ENCODE peak calls at places on chromosomes 2 and 18, in four cellular contexts. A is HepG2, U is K562, T is GM12878. Q is an unnamed sample.

GRCh38 chr18:62556397-62556796 is 33.6 kb downstream of the ZCCHC2 start:
- DNase-seq in A (no peak), U (no peak), T (no peak), Q (no peak)

GRCh38 chr2:195899226-195899625 is 169.4 kb downstream of the DNAH7 start:
- DNase-seq in A (no peak), U (no peak), T (no peak), Q (no peak)

GRCh38 chr2:158321264-158321663 is 135.3 kb downstream of the CCDC148 start:
- DNase-seq in U (peak; percentile 88), A (no peak), T (no peak), Q (no peak)

GRCh38 chr18:51890762-51891161 is 449.2 kb upstream of the DCC start:
- DNase-seq in A (no peak), T (no peak), U (no peak), Q (no peak)

GRCh38 chr2:72515696-72516095 is 310.1 kb downstream of the EXOC6B start:
- DNase-seq in T (no peak), U (no peak), A (no peak), Q (no peak)

GRCh38 chr2:216713691-216714411 is 18.5 kb upstream of the IGFBP5 start:
- DNase-seq in T (no peak), U (no peak), A (no peak), Q (no peak)

GRCh38 chr2:18741888-18742287 is 152.5 kb upstream of the NT5C1B start:
- DNase-seq in U (no peak), T (no peak), A (no peak), Q (no peak)

GRCh38 chr18:26436176-26437031 is 111.9 kb downstream of the KCTD1 start:
- DNase-seq in U (no peak), T (no peak), A (peak; percentile 34), Q (no peak)

GRCh38 chr2:150609831-150610582 is 122.5 kb upstream of the RND3 start:
- DNase-seq in U (no peak), T (no peak), A (no peak), Q (no peak)

GRCh38 chr2:241863021-241863954 is 4.6 kb upstream of the PDCD1 start:
- DNase-seq in T (no peak), A (no peak), U (no peak), Q (no peak)

GRCh38 chr18:24380163-24380747 is 17.4 kb downstream of the OSBPL1A start:
- DNase-seq in U (no peak), T (no peak), A (no peak), Q (no peak)

GRCh38 chr2:168044579-168044978 is 202.8 kb downstream of the STK39 start:
- DNase-seq in A (no peak), T (no peak), U (no peak), Q (no peak)

GRCh38 chr2:229873123-229873581 is 48.7 kb downstream of the TRIP12 start:
- DNase-seq in A (no peak), T (peak; percentile 37), U (no peak), Q (no peak)

GRCh38 chr2:100875516-100876230 is 55.7 kb downstream of the NPAS2 start:
- DNase-seq in T (no peak), A (peak; percentile 92), U (no peak), Q (no peak)

GRCh38 chr2:120898496-120898895 is 162.8 kb downstream of the GLI2 start:
- DNase-seq in T (no peak), U (no peak), A (no peak), Q (no peak)

GRCh38 chr2:105383456-105383855 is 15.4 kb downstream of the FHL2 start:
- DNase-seq in U (no peak), T (no peak), A (no peak), Q (no peak)

GRCh38 chr2:159995038-159995437 is 67.4 kb downstream of the PLA2R1 start:
- DNase-seq in U (no peak), A (no peak), T (no peak), Q (no peak)

GRCh38 chr2:228703099-228703498 is 521.6 kb upstream of the SPHKAP start:
- DNase-seq in U (no peak), T (no peak), A (no peak), Q (no peak)
- TF ChIP-seq TCF7 in U (no peak), T (no peak), A (no peak), Q (no peak)

GRCh38 chr18:13653746-13654455 is 72.5 kb downstream of the FAM210A start:
- DNase-seq in U (no peak), A (no peak), T (no peak), Q (no peak)
- TF ChIP-seq ESRRA in U (no peak), A (no peak), T (no peak), Q (no peak)

GRCh38 chr18:54033087-54033486 is 191.4 kb downstream of the MBD2 start:
- DNase-seq in A (no peak), T (no peak), U (no peak), Q (no peak)
- TF ChIP-seq CBFB in A (no peak), T (no peak), U (no peak), Q (no peak)

GRCh38 chr2:177628817-177629216 is 236.2 kb downstream of the AGPS start:
- DNase-seq in T (no peak), A (no peak), U (no peak), Q (no peak)
- TF ChIP-seq TCF7 in T (no peak), A (no peak), U (no peak), Q (no peak)

DNA sequence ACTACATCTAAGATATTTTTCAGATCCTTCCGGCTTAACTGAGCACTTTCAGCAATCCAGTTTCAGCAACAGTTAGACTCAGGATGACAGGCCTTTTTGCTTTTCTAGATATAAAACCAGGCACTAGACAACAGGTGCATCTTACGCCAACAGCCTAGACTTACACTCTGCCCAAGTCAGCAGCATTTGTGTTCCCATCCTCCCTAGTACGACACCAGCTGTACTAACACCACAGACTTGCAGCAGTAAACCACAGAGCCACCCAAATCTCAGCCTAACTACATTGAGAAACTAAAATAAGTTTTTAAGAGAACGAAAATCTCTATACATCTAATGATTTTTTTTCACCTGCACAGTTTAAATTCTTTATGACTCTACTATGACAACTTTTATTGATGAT is 89.9 kb upstream of the DNMT3A start:
- DNase-seq in A (no peak), T (no peak), U (no peak), Q (no peak)
- TF ChIP-seq ESRRA in A (no peak), T (no peak), U (no peak), Q (no peak)

GRCh38 chr2:126889501-126890135 is 9.1 kb upstream of the TEX51 start:
- DNase-seq in U (no peak), A (no peak), T (no peak), Q (no peak)
- TF ChIP-seq CBFB in U (no peak), A (no peak), T (no peak), Q (no peak)

Q was measured in WTC11.